ENCODE peak calls at places on chromosome 3, in six cellular contexts. J, F, P, I, V and K are unnamed samples.

GRCh38 chr3:151630938-151631417 is 102.7 kb upstream of the AADACL2 start:
- DNase-seq in V (peak), J (no peak), I (no peak), P (peak), F (peak), K (peak)

GRCh38 chr3:37224879-37225278 is 50.5 kb upstream of the LRRFIP2 start:
- DNase-seq in P (no peak), V (no peak), F (no peak), J (no peak), I (no peak), K (no peak)

GRCh38 chr3:189355481-189356201 is 183.9 kb downstream of the TPRG1 start:
- DNase-seq in J (no peak), I (peak), V (peak), P (peak), F (peak), K (peak)

GRCh38 chr3:173688216-173688842 is 290.8 kb downstream of the NLGN1 start:
- DNase-seq in P (no peak), F (peak), V (no peak), I (no peak), J (no peak), K (no peak)

GRCh38 chr3:72144773-72145505 is 360.0 kb upstream of the PROK2 start:
- DNase-seq in V (no peak), P (no peak), F (no peak), J (no peak), I (no peak), K (peak)

GRCh38 chr3:111636506-111636905 is 41.4 kb upstream of the ZBED2 start:
- DNase-seq in P (no peak), V (no peak), F (peak), J (no peak), I (no peak), K (peak)

GRCh38 chr3:176633511-176633910 is 563.8 kb downstream of the TBL1XR1 start:
- DNase-seq in V (no peak), P (peak), I (no peak), F (no peak), J (no peak), K (no peak)

GRCh38 chr3:101375586-101375985 is 55.2 kb upstream of the IMPG2 start:
- DNase-seq in F (no peak), P (no peak), I (no peak), J (no peak), V (no peak), K (no peak)

GRCh38 chr3:15291589-15292541 is 40.5 kb downstream of the SH3BP5 start:
- DNase-seq in F (no peak), V (no peak), I (no peak), P (no peak), J (no peak), K (no peak)

GRCh38 chr3:11544413-11545181 is 99.1 kb downstream of the VGLL4 start:
- DNase-seq in J (no peak), V (peak), P (no peak), F (peak), I (no peak), K (peak)

GRCh38 chr3:59559721-59560514 is 510.1 kb upstream of the CFAP20DC start:
- DNase-seq in J (no peak), F (peak), P (peak), I (peak), V (peak), K (peak)

GRCh38 chr3:147652682-147653081 is 243.5 kb downstream of the ZIC1 start:
- DNase-seq in P (peak), I (no peak), F (peak), J (no peak), V (no peak), K (no peak)

GRCh38 chr3:173395412-173396181 is 1.9 kb upstream of the NLGN1 start:
- DNase-seq in I (peak), P (peak), F (peak), V (peak), J (peak), K (peak)

GRCh38 chr3:97111237-97111636 is 296.8 kb downstream of the EPHA6 start:
- DNase-seq in P (no peak), V (no peak), I (no peak), J (no peak), F (no peak), K (no peak)

GRCh38 chr3:108346301-108346989 is 50.1 kb downstream of the HHLA2 start:
- DNase-seq in J (no peak), P (no peak), V (no peak), I (peak), F (no peak), K (no peak)

GRCh38 chr3:187972454-187972853 is 181.5 kb upstream of the LPP start:
- DNase-seq in I (no peak), J (no peak), F (no peak), V (no peak), P (no peak), K (no peak)

GRCh38 chr3:46860381-46861292 is 2.6 kb downstream of the MYL3 start:
- DNase-seq in P (peak), I (no peak), F (no peak), V (no peak), J (no peak), K (no peak)

GRCh38 chr3:51963951-51964451 is 3.3 kb downstream of the PCBP4 start:
- DNase-seq in P (no peak), I (no peak), J (no peak), V (no peak), F (no peak), K (no peak)

GRCh38 chr3:128482857-128483656 is 9.9 kb downstream of the GATA2 start:
- DNase-seq in F (peak), I (no peak), V (peak), J (no peak), P (peak), K (peak)

GRCh38 chr3:59056706-59057105 is 6.9 kb upstream of the CFAP20DC start:
- DNase-seq in J (no peak), F (peak), P (peak), V (no peak), I (no peak), K (peak)

GRCh38 chr3:172179680-172180399 is 140.5 kb downstream of the FNDC3B start:
- DNase-seq in F (no peak), I (no peak), J (no peak), P (no peak), V (no peak), K (no peak)

DNA sequence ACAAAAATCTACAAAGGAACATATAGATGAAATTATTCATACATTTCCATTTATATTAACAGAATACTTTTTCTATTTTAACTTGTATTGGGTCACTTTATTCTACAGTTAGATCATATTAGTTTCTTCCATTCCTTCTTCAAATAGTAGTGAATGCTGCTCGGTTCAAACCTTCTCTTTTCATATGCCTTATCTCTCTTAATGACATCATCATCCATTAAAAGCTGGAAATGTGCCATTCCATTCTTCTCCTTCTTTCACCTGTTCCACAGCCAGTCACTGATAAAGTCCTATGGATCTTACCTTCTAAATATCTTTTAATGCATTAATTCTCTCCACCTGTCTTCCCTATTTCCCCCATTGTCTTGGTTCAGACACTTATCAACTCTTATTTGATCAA is 358.0 kb upstream of the POU1F1 start:
- DNase-seq in J (no peak), I (no peak), V (no peak), F (no peak), P (no peak), K (no peak)
- TF ChIP-seq CTCF in J (no peak), I (no peak), V (no peak), F (no peak), P (no peak), K (no peak)

GRCh38 chr3:183514048-183514447 is 41.5 kb downstream of the KLHL6 start:
- DNase-seq in V (no peak), P (no peak), F (no peak), J (no peak), I (no peak), K (no peak)
- H3K4me3 ChIP-seq in V (no peak), P (no peak), F (no peak), J (no peak), I (no peak), K (no peak)

GRCh38 chr3:134775831-134776230 is 19.2 kb upstream of the EPHB1 start:
- DNase-seq in I (no peak), V (no peak), J (no peak), P (no peak), F (no peak), K (no peak)
- TF ChIP-seq CTCF in I (no peak), V (no peak), J (no peak), P (no peak), F (no peak), K (no peak)

DNA sequence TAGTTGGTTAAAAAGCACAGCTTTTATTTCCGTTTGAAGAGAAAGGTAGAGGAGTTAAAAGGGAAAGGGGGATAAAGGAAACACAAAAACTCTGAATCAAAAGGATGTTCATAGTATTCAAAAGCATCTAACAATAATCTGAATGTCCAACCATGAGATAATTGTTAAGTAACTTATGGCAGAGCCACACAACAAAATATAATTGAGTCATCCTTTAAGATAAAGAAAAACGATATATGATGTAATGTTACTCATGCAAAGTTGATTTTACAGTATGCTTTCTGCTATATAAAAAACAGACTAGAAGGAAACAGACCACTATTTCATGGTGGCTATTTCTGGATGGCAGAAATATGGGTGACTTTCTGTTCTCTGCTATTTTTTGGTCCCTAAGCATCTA is 3.9 kb downstream of the XPC start:
- DNase-seq in I (no peak), F (peak), V (no peak), J (no peak), P (no peak), K (peak)
- H3K4me3 ChIP-seq in I (no peak), F (no peak), V (no peak), J (no peak), P (no peak), K (no peak)

DNA sequence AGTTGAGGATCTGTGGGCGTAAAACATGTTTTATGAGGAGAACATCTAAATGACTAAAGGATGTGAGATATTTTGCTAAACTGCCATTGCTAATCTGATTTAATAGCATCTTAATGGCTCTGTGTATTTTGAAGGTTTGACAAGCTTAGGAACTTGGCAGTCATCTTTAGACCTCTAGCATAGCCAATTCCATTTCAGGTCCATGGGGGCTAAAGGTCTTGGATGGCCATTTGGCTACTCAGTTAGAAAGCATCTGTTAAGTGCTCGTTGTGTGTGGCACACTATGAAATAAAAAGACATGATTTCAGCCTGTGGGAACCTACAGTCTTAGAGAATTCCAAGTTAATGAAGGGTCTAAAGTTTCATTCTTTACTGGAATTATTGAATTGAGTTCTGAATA is 236.2 kb downstream of the IL5RA start:
- DNase-seq in J (no peak), V (no peak), I (no peak), P (no peak), F (no peak), K (no peak)
- TF ChIP-seq CTCF in J (no peak), V (no peak), I (no peak), P (no peak), F (no peak), K (no peak)

DNA sequence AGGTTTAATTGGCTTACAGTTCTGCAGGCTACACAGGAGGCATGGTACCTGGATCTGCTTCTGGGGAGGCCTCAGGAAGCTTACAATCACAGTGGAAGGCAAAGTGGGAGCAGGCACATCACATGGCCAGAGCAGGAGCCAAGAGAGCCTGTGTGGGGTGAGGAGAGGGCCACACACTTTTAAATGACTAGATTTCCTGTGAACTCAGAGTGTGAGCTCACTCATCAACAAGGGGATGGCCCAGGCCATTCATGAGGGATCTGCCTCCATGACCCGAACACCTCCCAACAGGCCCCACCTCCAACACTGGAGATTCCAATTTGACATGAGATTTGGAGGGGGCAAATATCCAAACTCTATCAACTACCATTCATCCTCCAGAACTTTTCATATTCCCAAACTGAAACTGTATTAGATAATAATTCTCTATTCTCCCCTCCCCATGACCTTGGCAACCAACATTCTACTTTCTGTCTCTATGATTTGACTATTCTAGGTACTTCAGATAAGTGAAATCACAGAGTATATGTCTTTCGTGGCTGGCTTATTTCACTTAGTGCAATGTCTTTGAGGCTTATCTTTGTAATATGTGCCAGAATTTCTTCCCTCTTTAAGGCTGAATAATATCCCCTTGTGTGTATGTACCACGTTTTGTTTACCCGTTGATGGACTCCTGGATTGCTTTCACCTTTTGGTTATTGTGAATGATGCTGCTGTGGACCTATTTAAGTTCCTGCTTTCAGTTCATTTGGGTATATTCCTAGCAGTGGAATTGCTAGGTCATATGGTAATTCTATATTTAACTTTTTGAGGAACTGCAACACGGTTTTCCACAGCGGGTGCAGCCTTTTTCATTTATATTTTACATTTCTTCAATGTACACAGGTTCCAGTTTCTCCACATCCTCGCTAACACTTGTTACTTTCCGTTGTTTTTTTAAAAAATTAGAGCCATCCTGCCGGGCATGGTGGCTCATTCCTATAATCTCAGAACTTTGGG is 43.8 kb downstream of the TKT start:
- DNase-seq in J (no peak), V (no peak), I (no peak), F (no peak), P (no peak), K (no peak)
- H3K4me3 ChIP-seq in J (no peak), V (no peak), I (no peak), F (no peak), P (no peak), K (no peak)

DNA sequence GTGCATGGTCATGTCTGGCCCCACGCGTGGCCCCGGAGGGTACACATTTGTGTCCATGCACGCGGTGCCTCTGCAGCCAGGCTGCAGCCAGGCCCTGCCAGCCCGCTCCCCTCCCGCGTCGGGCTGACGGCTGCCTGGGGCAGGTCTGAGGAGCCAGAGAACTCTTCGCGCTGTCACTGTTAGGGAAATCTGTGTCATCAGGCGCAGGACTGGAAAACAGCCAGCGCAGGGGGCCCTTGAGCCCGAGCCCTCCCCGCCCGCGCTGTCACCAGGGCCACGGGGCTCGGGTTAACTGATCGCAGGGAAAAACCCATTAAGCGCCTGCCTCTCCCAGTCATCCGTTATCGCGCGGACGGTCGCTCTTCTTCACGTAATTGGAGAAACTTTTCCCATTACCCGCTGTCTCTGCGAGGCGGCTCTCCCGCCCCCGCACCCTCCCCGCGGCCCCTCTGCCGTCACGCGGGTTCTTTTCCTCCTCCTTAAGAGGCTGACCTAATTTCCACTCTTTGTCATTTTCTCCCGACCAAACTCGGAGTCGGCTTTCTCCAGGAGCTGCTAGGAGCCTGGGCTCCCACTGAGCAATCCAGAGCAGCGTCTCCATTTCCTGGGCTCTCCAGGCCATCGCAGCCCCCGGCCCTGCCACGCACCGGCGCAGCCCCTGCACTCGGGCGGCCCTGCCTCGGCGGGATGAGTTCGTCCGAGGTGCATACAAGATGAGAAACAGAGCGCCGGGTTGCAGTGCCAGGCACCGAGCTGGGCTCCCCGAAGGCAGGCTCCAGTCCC is 57.5 kb upstream of the PRR23E start:
- DNase-seq in P (no peak), I (no peak), F (peak), V (peak), J (peak), K (peak)
- TF ChIP-seq CTCF in P (no peak), I (no peak), F (no peak), V (no peak), J (no peak), K (no peak)